ENCODE peak calls at places on chromosomes 11 and 22, in five cellular contexts. H is MM.1S; F is stimulated activated CD4-positive, alpha-beta T cell treated with anti-CD3 and anti-CD28 coated beads, Interleukin-4, amount 100 ng/mL, for 24 hours; G is activated naive CD4-positive, alpha-beta T cell treated with anti-CD3 and anti-CD28 coated beads for 36 hours; K is hypothalamus. D is an unnamed sample.
A peak's percentile ranks its signal among the peaks of the same experiment; 100 is the strongest.

GRCh38 chr11:109695696-109696095 is 273.7 kb downstream of the C11orf87 start:
- DNase-seq in H (no peak), K (no peak), G (no peak), F (no peak), D (no peak)

GRCh38 chr11:113681711-113682410 is 24.2 kb downstream of the TMPRSS5 start:
- DNase-seq in G (no peak), K (no peak), H (no peak), F (no peak), D (no peak)

GRCh38 chr22:32702421-32702820 is 99.1 kb upstream of the TIMP3 start:
- DNase-seq in G (no peak), H (no peak), K (no peak), F (no peak), D (no peak)

GRCh38 chr11:46438211-46438610 is 46.6 kb upstream of the CHRM4 start:
- DNase-seq in G (no peak), K (no peak), H (no peak), F (no peak), D (no peak)

GRCh38 chr11:65776196-65776595 is 4.6 kb downstream of the AP5B1 start:
- DNase-seq in H (no peak), K (no peak), F (no peak), G (no peak), D (peak; percentile 1)

GRCh38 chr11:92776676-92777075 is 192.8 kb upstream of the MTNR1B start:
- DNase-seq in H (no peak), K (no peak), G (no peak), F (no peak), D (no peak)

GRCh38 chr22:46047841-46048595 is 71.1 kb upstream of the WNT7B start:
- DNase-seq in K (no peak), G (no peak), H (no peak), F (no peak), D (peak; percentile 37)

GRCh38 chr22:27029584-27030130 is 372.3 kb downstream of the MIAT start:
- DNase-seq in G (no peak), H (no peak), K (no peak), F (no peak), D (no peak)

GRCh38 chr22:33274214-33274828 is 216.1 kb upstream of the SYN3 start:
- DNase-seq in F (peak; percentile 6), H (no peak), G (peak; percentile 24), K (no peak), D (peak; percentile 30)

GRCh38 chr11:3947084-3947483 is 91.6 kb downstream of the STIM1 start:
- DNase-seq in G (peak; percentile 75), F (peak; percentile 38), K (no peak), H (peak; percentile 91), D (peak; percentile 79)

GRCh38 chr22:50470491-50470890 is 4.3 kb downstream of the SBF1 start:
- DNase-seq in H (peak; percentile 24), K (no peak), G (no peak), F (no peak), D (peak; percentile 75)

GRCh38 chr11:75801362-75802021 is 13.5 kb upstream of the UVRAG start:
- DNase-seq in H (peak; percentile 52), F (no peak), G (no peak), K (peak; percentile 23), D (no peak)

GRCh38 chr22:39292561-39293074 is 26.8 kb downstream of the RPL3 start:
- DNase-seq in G (no peak), H (no peak), F (no peak), K (peak; percentile 32), D (peak; percentile 25)